ENCODE peak calls at places on chromosomes 11 and 22, in ten cellular contexts. One of them, this sample, is unnamed.

GRCh38 chr22:28034760-28035401 is 115.8 kb upstream of the PITPNB start:
- DNase-seq in K562: no peak
- DNase-seq in adrenal gland: peak; percentile 88
- DNase-seq in endothelial cell of umbilical vein: peak; percentile 86
- DNase-seq in IMR-90: peak; percentile 59
- DNase-seq in gastrocnemius medialis: peak; percentile 97
- DNase-seq in stomach: peak; percentile 78
- DNase-seq in body of pancreas: peak; percentile 42
- DNase-seq in transverse colon: peak; percentile 41
- DNase-seq in heart left ventricle: peak; percentile 92
- DNase-seq in this sample: peak; percentile 62

GRCh38 chr11:76361365-76361764 is 19.6 kb downstream of the THAP12 start:
- DNase-seq in endothelial cell of umbilical vein: no peak
- DNase-seq in body of pancreas: no peak
- DNase-seq in K562: no peak
- DNase-seq in IMR-90: no peak
- DNase-seq in stomach: no peak
- DNase-seq in transverse colon: no peak
- DNase-seq in heart left ventricle: no peak
- DNase-seq in gastrocnemius medialis: no peak
- DNase-seq in adrenal gland: no peak
- DNase-seq in this sample: no peak

GRCh38 chr11:13680501-13681264 is 12.2 kb downstream of the FAR1 start:
- DNase-seq in K562: no peak
- DNase-seq in IMR-90: no peak
- DNase-seq in stomach: no peak
- DNase-seq in adrenal gland: peak; percentile 10
- DNase-seq in transverse colon: no peak
- DNase-seq in gastrocnemius medialis: no peak
- DNase-seq in endothelial cell of umbilical vein: no peak
- DNase-seq in heart left ventricle: peak; percentile 30
- DNase-seq in body of pancreas: no peak
- DNase-seq in this sample: peak; percentile 9

GRCh38 chr11:86547727-86548126 is 124.7 kb downstream of the ME3 start:
- DNase-seq in stomach: no peak
- DNase-seq in adrenal gland: no peak
- DNase-seq in K562: no peak
- DNase-seq in heart left ventricle: no peak
- DNase-seq in IMR-90: no peak
- DNase-seq in gastrocnemius medialis: no peak
- DNase-seq in endothelial cell of umbilical vein: peak; percentile 59
- DNase-seq in transverse colon: no peak
- DNase-seq in body of pancreas: no peak
- DNase-seq in this sample: no peak

GRCh38 chr11:72005347-72006260 is 6.9 kb downstream of the IL18BP start:
- DNase-seq in body of pancreas: no peak
- DNase-seq in K562: no peak
- DNase-seq in IMR-90: no peak
- DNase-seq in heart left ventricle: no peak
- DNase-seq in adrenal gland: peak; percentile 31
- DNase-seq in endothelial cell of umbilical vein: peak; percentile 42
- DNase-seq in transverse colon: no peak
- DNase-seq in stomach: no peak
- DNase-seq in gastrocnemius medialis: no peak
- DNase-seq in this sample: no peak

GRCh38 chr11:70376621-70377020 is 21.7 kb upstream of the CTTN start:
- DNase-seq in adrenal gland: no peak
- DNase-seq in heart left ventricle: no peak
- DNase-seq in IMR-90: no peak
- DNase-seq in gastrocnemius medialis: no peak
- DNase-seq in stomach: no peak
- DNase-seq in K562: no peak
- DNase-seq in body of pancreas: no peak
- DNase-seq in transverse colon: no peak
- DNase-seq in endothelial cell of umbilical vein: no peak
- DNase-seq in this sample: no peak

GRCh38 chr11:134032501-134033091 is 36.3 kb upstream of the JAM3 start:
- DNase-seq in endothelial cell of umbilical vein: no peak
- DNase-seq in heart left ventricle: peak; percentile 47
- DNase-seq in adrenal gland: no peak
- DNase-seq in stomach: no peak
- DNase-seq in body of pancreas: no peak
- DNase-seq in K562: no peak
- DNase-seq in gastrocnemius medialis: no peak
- DNase-seq in IMR-90: no peak
- DNase-seq in transverse colon: no peak
- DNase-seq in this sample: no peak

GRCh38 chr11:133889893-133890292 is 44.6 kb upstream of the SPATA19 start:
- DNase-seq in IMR-90: no peak
- DNase-seq in body of pancreas: no peak
- DNase-seq in gastrocnemius medialis: no peak
- DNase-seq in endothelial cell of umbilical vein: no peak
- DNase-seq in K562: no peak
- DNase-seq in heart left ventricle: no peak
- DNase-seq in adrenal gland: no peak
- DNase-seq in transverse colon: no peak
- DNase-seq in stomach: no peak
- DNase-seq in this sample: no peak

GRCh38 chr11:100719362-100719761 is 32.3 kb downstream of the ARHGAP42 start:
- DNase-seq in IMR-90: peak; percentile 42
- DNase-seq in adrenal gland: peak; percentile 24
- DNase-seq in body of pancreas: no peak
- DNase-seq in endothelial cell of umbilical vein: no peak
- DNase-seq in gastrocnemius medialis: no peak
- DNase-seq in stomach: no peak
- DNase-seq in transverse colon: no peak
- DNase-seq in heart left ventricle: no peak
- DNase-seq in K562: no peak
- DNase-seq in this sample: no peak

GRCh38 chr11:61911124-61911700 is 6.2 kb downstream of the RAB3IL1 start:
- DNase-seq in gastrocnemius medialis: peak; percentile 1
- DNase-seq in stomach: no peak
- DNase-seq in IMR-90: no peak
- DNase-seq in endothelial cell of umbilical vein: no peak
- DNase-seq in adrenal gland: no peak
- DNase-seq in transverse colon: no peak
- DNase-seq in K562: no peak
- DNase-seq in heart left ventricle: no peak
- DNase-seq in body of pancreas: peak; percentile 9
- DNase-seq in this sample: no peak

GRCh38 chr11:82867495-82868082 is 32.6 kb downstream of the PRCP start:
- DNase-seq in transverse colon: peak; percentile 75
- DNase-seq in heart left ventricle: peak; percentile 58
- DNase-seq in IMR-90: peak; percentile 76
- DNase-seq in adrenal gland: peak; percentile 93
- DNase-seq in stomach: peak; percentile 79
- DNase-seq in K562: peak; percentile 51
- DNase-seq in endothelial cell of umbilical vein: peak; percentile 87
- DNase-seq in body of pancreas: peak; percentile 78
- DNase-seq in gastrocnemius medialis: peak; percentile 58
- DNase-seq in this sample: peak; percentile 90

GRCh38 chr11:32893947-32894827 is 1.6 kb downstream of the QSER1 start:
- DNase-seq in body of pancreas: peak; percentile 55
- DNase-seq in stomach: no peak
- DNase-seq in K562: peak; percentile 25
- DNase-seq in IMR-90: peak; percentile 82
- DNase-seq in heart left ventricle: no peak
- DNase-seq in gastrocnemius medialis: no peak
- DNase-seq in endothelial cell of umbilical vein: peak; percentile 71
- DNase-seq in adrenal gland: peak; percentile 46
- DNase-seq in transverse colon: peak; percentile 41
- DNase-seq in this sample: peak; percentile 61
- TF ChIP-seq POLR2A in body of pancreas: peak; percentile 91
- TF ChIP-seq POLR2A in stomach: no peak
- TF ChIP-seq POLR2A in K562: peak; percentile 85
- TF ChIP-seq POLR2A in IMR-90: peak; percentile 54
- TF ChIP-seq POLR2A in heart left ventricle: peak; percentile 11
- TF ChIP-seq POLR2A in gastrocnemius medialis: no peak
- TF ChIP-seq POLR2A in endothelial cell of umbilical vein: peak; percentile 72
- TF ChIP-seq POLR2A in adrenal gland: peak; percentile 49
- TF ChIP-seq POLR2A in transverse colon: peak; percentile 46
- TF ChIP-seq POLR2A in this sample: peak; percentile 24

DNA sequence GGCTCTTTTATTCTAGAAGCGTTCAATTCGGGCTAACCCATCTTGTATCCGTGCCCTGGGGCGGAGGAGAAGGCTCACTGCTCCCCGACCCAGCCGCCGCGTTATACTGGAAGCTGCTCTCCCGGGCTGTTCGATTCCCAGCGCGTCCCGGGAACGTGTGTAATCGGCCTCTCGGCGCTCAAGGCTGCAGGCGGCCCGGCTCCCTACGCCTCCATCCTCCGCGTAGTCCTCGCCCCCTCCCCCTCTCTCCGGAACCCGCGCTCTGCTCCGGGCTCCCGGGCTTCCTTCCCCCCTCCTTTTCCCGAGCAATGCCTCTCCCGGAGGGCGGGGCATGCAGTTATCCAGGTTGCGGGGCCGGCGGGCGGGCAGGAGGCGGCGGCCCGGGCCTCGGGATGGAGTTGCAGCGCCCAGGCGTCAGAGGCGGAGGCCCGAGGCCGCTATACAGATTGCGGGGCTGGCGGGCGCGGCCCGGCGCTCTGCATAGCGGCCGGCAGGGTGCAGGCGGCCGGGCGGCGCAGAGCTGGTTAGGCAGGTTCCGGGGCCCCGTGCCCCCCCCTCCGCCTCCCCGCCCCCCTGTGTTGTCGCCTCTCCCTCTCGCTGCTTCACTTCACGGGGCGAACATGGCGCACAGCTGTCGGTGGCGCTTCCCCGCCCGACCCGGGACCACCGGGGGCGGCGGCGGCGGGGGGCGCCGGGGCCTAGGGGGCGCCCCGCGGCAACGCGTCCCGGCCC is at the start of gene KMT2A:
- DNase-seq in K562: peak; percentile 94
- DNase-seq in endothelial cell of umbilical vein: peak; percentile 98
- DNase-seq in stomach: peak; percentile 97
- DNase-seq in adrenal gland: peak; percentile 98
- DNase-seq in IMR-90: peak; percentile 95
- DNase-seq in body of pancreas: peak; percentile 98
- DNase-seq in transverse colon: peak; percentile 98
- DNase-seq in heart left ventricle: peak; percentile 98
- DNase-seq in gastrocnemius medialis: peak; percentile 92
- DNase-seq in this sample: peak; percentile 98
- TF ChIP-seq POLR2A in K562: peak; percentile 60
- TF ChIP-seq POLR2A in endothelial cell of umbilical vein: peak; percentile 81
- TF ChIP-seq POLR2A in stomach: no peak
- TF ChIP-seq POLR2A in adrenal gland: peak; percentile 54
- TF ChIP-seq POLR2A in IMR-90: no peak
- TF ChIP-seq POLR2A in body of pancreas: peak; percentile 54
- TF ChIP-seq POLR2A in transverse colon: no peak
- TF ChIP-seq POLR2A in heart left ventricle: peak; percentile 50
- TF ChIP-seq POLR2A in gastrocnemius medialis: peak; percentile 30
- TF ChIP-seq POLR2A in this sample: peak; percentile 46

GRCh38 chr22:41540006-41540315 is 4.3 kb downstream of the POLR3H start:
- DNase-seq in stomach: no peak
- DNase-seq in transverse colon: no peak
- DNase-seq in IMR-90: no peak
- DNase-seq in body of pancreas: no peak
- DNase-seq in K562: no peak
- DNase-seq in gastrocnemius medialis: no peak
- DNase-seq in endothelial cell of umbilical vein: no peak
- DNase-seq in heart left ventricle: no peak
- DNase-seq in adrenal gland: no peak
- DNase-seq in this sample: peak; percentile 85

GRCh38 chr22:41535244-41535643 is 9.0 kb downstream of the POLR3H start:
- DNase-seq in K562: no peak
- DNase-seq in endothelial cell of umbilical vein: no peak
- DNase-seq in adrenal gland: no peak
- DNase-seq in heart left ventricle: no peak
- DNase-seq in transverse colon: no peak
- DNase-seq in body of pancreas: no peak
- DNase-seq in stomach: no peak
- DNase-seq in gastrocnemius medialis: no peak
- DNase-seq in IMR-90: no peak
- DNase-seq in this sample: peak; percentile 31

GRCh38 chr22:41538583-41538982 is 5.7 kb downstream of the POLR3H start:
- DNase-seq in IMR-90: no peak
- DNase-seq in body of pancreas: no peak
- DNase-seq in adrenal gland: no peak
- DNase-seq in stomach: no peak
- DNase-seq in gastrocnemius medialis: no peak
- DNase-seq in endothelial cell of umbilical vein: no peak
- DNase-seq in heart left ventricle: no peak
- DNase-seq in transverse colon: no peak
- DNase-seq in K562: no peak
- DNase-seq in this sample: no peak

GRCh38 chr22:41539146-41540005 is 4.9 kb downstream of the POLR3H start:
- DNase-seq in gastrocnemius medialis: no peak
- DNase-seq in adrenal gland: no peak
- DNase-seq in stomach: no peak
- DNase-seq in IMR-90: no peak
- DNase-seq in heart left ventricle: no peak
- DNase-seq in K562: no peak
- DNase-seq in transverse colon: no peak
- DNase-seq in body of pancreas: no peak
- DNase-seq in endothelial cell of umbilical vein: no peak
- DNase-seq in this sample: no peak

DNA sequence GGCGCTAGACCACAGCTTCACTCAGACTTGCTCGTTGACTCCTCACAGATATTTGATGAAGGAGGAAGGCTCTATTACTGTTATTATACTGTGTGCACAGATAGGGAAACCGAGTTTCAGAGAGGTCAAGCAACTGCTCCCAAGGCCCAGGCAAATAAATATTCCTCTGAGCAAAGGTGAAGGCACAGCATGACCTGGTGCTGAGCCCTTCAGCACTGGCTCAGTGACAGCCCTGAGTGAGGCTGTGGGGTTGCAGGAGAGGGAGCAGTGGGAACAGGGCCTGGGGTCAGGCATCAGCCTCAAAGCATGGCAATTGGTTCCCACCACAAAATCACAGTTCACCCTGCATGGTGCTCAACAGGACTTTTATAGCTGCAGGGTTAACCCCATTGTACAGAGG is 7.1 kb downstream of the POLR3H start:
- DNase-seq in transverse colon: no peak
- DNase-seq in gastrocnemius medialis: no peak
- DNase-seq in adrenal gland: no peak
- DNase-seq in heart left ventricle: no peak
- DNase-seq in K562: no peak
- DNase-seq in IMR-90: no peak
- DNase-seq in endothelial cell of umbilical vein: no peak
- DNase-seq in stomach: no peak
- DNase-seq in body of pancreas: no peak
- DNase-seq in this sample: no peak
- TF ChIP-seq POLR2A in transverse colon: no peak
- TF ChIP-seq POLR2A in gastrocnemius medialis: no peak
- TF ChIP-seq POLR2A in adrenal gland: no peak
- TF ChIP-seq POLR2A in heart left ventricle: no peak
- TF ChIP-seq POLR2A in K562: no peak
- TF ChIP-seq POLR2A in IMR-90: no peak
- TF ChIP-seq POLR2A in endothelial cell of umbilical vein: no peak
- TF ChIP-seq POLR2A in stomach: no peak
- TF ChIP-seq POLR2A in body of pancreas: no peak
- TF ChIP-seq POLR2A in this sample: no peak

GRCh38 chr11:59212744-59213573 is at the start of gene MPEG1:
- DNase-seq in heart left ventricle: no peak
- DNase-seq in adrenal gland: no peak
- DNase-seq in stomach: no peak
- DNase-seq in endothelial cell of umbilical vein: no peak
- DNase-seq in K562: no peak
- DNase-seq in IMR-90: no peak
- DNase-seq in body of pancreas: no peak
- DNase-seq in gastrocnemius medialis: no peak
- DNase-seq in transverse colon: no peak
- DNase-seq in this sample: no peak
- TF ChIP-seq POLR2A in heart left ventricle: no peak
- TF ChIP-seq POLR2A in adrenal gland: peak; percentile 26
- TF ChIP-seq POLR2A in stomach: no peak
- TF ChIP-seq POLR2A in endothelial cell of umbilical vein: no peak
- TF ChIP-seq POLR2A in K562: no peak
- TF ChIP-seq POLR2A in IMR-90: no peak
- TF ChIP-seq POLR2A in body of pancreas: no peak
- TF ChIP-seq POLR2A in gastrocnemius medialis: no peak
- TF ChIP-seq POLR2A in transverse colon: peak; percentile 46
- TF ChIP-seq POLR2A in this sample: no peak

This sample was measured in erythroblast.